ENCODE peak calls at places on chromosomes 6 and 20, in eight cellular contexts. E is nephron progenitor cell, X is fibroblast of pulmonary artery, K is lower lobe of right lung, O is stomach, G is neural crest cell, H is hepatocyte, N is omental fat pad. M is an unnamed sample.

GRCh38 chr20:62311150-62311549 is 8.4 kb downstream of the ADRM1 start:
- DNase-seq in E (no peak), X (no peak), K (no peak), O (no peak), G (no peak), H (no peak), N (no peak), M (no peak)

GRCh38 chr20:48564997-48565396 is 262.8 kb downstream of the PREX1 start:
- DNase-seq in E (no peak), X (no peak), K (no peak), O (no peak), G (no peak), H (no peak), N (no peak), M (no peak)

GRCh38 chr6:56040875-56041274 is 165.5 kb upstream of the BMP5 start:
- DNase-seq in E (no peak), X (peak), K (no peak), O (no peak), G (no peak), H (no peak), N (no peak), M (no peak)

GRCh38 chr6:128350416-128351254 is 169.8 kb downstream of the PTPRK start:
- DNase-seq in E (no peak), X (peak), K (no peak), O (no peak), G (no peak), H (peak), N (no peak), M (no peak)

GRCh38 chr20:19660808-19661378 is 97.2 kb upstream of the RIN2 start:
- DNase-seq in E (no peak), X (no peak), K (no peak), O (no peak), G (no peak), H (no peak), N (no peak), M (no peak)

GRCh38 chr6:109183109-109183508 is 87.8 kb downstream of the CEP57L1 start:
- DNase-seq in E (no peak), X (no peak), K (no peak), O (no peak), G (no peak), H (no peak), N (no peak), M (no peak)

GRCh38 chr6:113306552-113307145 is 550.5 kb upstream of the MARCKS start:
- DNase-seq in E (peak), X (peak), K (peak), O (peak), G (no peak), H (peak), N (peak), M (peak)

GRCh38 chr6:16184554-16184953 is 53.8 kb upstream of the GMPR start:
- DNase-seq in E (no peak), X (no peak), K (no peak), O (no peak), G (no peak), H (peak), N (no peak), M (no peak)

GRCh38 chr6:15588966-15589634 is 73.7 kb downstream of the DTNBP1 start:
- DNase-seq in E (no peak), X (peak), K (no peak), O (no peak), G (no peak), H (no peak), N (no peak), M (no peak)

GRCh38 chr6:93787841-93788240 is 368.5 kb upstream of the EPHA7 start:
- DNase-seq in E (no peak), X (peak), K (no peak), O (no peak), G (no peak), H (no peak), N (no peak), M (no peak)

GRCh38 chr6:36378936-36379335 is 8.5 kb downstream of the ETV7 start:
- DNase-seq in E (no peak), X (no peak), K (no peak), O (no peak), G (no peak), H (no peak), N (no peak), M (no peak)

GRCh38 chr20:56429941-56430340 is 17.9 kb downstream of the CASS4 start:
- DNase-seq in E (no peak), X (no peak), K (no peak), O (no peak), G (no peak), H (no peak), N (no peak), M (no peak)

GRCh38 chr6:164911151-164911550 is 398.3 kb downstream of the C6orf118 start:
- DNase-seq in E (no peak), X (no peak), K (no peak), O (no peak), G (no peak), H (no peak), N (no peak), M (no peak)

GRCh38 chr6:152277826-152278247 is 359.3 kb downstream of the SYNE1 start:
- DNase-seq in E (no peak), X (no peak), K (no peak), O (peak), G (no peak), H (peak), N (no peak), M (no peak)

GRCh38 chr6:42970859-42971612 is 7.9 kb downstream of the PEX6 start:
- DNase-seq in E (no peak), X (no peak), K (no peak), O (no peak), G (no peak), H (no peak), N (no peak), M (no peak)

GRCh38 chr6:73579389-73579788 is 58.6 kb upstream of the EEF1A1 start:
- DNase-seq in E (no peak), X (no peak), K (no peak), O (no peak), G (no peak), H (no peak), N (no peak), M (no peak)

GRCh38 chr20:26276811-26277210 is 580.2 kb upstream of the ZNF337 start:
- DNase-seq in E (peak), X (peak), K (no peak), O (no peak), G (no peak), H (peak), N (no peak), M (no peak)

GRCh38 chr6:156977527-156978291 is 200.5 kb downstream of the ARID1B start:
- DNase-seq in E (no peak), X (peak), K (no peak), O (peak), G (no peak), H (no peak), N (no peak), M (no peak)

GRCh38 chr20:50038574-50038991 is 55.8 kb downstream of the SNAI1 start:
- DNase-seq in E (no peak), X (no peak), K (no peak), O (no peak), G (no peak), H (no peak), N (no peak), M (no peak)

GRCh38 chr6:6585003-6585311 is 3.6 kb upstream of the LY86 start:
- DNase-seq in E (no peak), X (no peak), K (no peak), O (no peak), G (no peak), H (no peak), N (no peak), M (no peak)

GRCh38 chr20:14888172-14888571 is 550.8 kb upstream of the FLRT3 start:
- DNase-seq in E (no peak), X (peak), K (no peak), O (no peak), G (no peak), H (no peak), N (no peak), M (no peak)

GRCh38 chr6:161141173-161141572 is 132.7 kb downstream of the AGPAT4 start:
- DNase-seq in E (no peak), X (peak), K (no peak), O (no peak), G (no peak), H (no peak), N (no peak), M (no peak)

GRCh38 chr20:51096571-51097267 is 73.8 kb upstream of the KCNG1 start:
- DNase-seq in E (no peak), X (no peak), K (no peak), O (no peak), G (no peak), H (no peak), N (no peak), M (no peak)

GRCh38 chr6:107345398-107345797 is 114.0 kb downstream of the PDSS2 start:
- DNase-seq in E (no peak), X (peak), K (no peak), O (no peak), G (no peak), H (no peak), N (no peak), M (no peak)

GRCh38 chr6:158854214-158855101 is 35.3 kb upstream of the EZR start:
- DNase-seq in E (no peak), X (peak), K (no peak), O (no peak), G (no peak), H (peak), N (no peak), M (no peak)

GRCh38 chr6:166559211-166559610 is 27.3 kb downstream of the RAMACL start:
- DNase-seq in E (no peak), X (peak), K (no peak), O (no peak), G (no peak), H (no peak), N (no peak), M (no peak)

GRCh38 chr6:110776413-110776812 is 38.9 kb downstream of the CDK19 start:
- DNase-seq in E (no peak), X (no peak), K (no peak), O (no peak), G (no peak), H (no peak), N (no peak), M (no peak)

GRCh38 chr6:100573169-100573568 is 108.4 kb upstream of the SIM1 start:
- DNase-seq in E (no peak), X (peak), K (no peak), O (no peak), G (no peak), H (no peak), N (no peak), M (no peak)
- TF ChIP-seq CTCF in E (peak), X (peak), K (no peak), O (peak), G (peak), H (peak), N (no peak), M (no peak)

DNA sequence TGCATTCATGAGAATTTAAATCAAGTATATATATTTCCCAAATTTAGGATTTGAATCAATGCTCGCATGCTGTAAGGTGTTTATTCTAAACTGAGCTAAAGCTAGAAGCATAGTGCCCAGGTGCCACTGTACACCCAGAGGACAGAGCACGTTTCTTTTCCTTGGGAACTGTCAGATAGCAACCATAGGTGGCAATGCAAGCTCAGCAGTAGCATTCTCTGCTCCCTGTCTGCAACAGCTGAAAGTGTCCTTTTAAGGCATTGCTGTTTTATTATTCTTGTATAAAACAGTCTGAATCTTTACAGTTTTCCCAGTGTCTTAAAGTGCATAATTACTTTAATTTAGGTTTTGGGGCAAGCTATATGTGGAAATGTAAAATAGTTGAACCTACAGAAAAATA is 443.4 kb upstream of the MMS22L start:
- DNase-seq in E (no peak), X (no peak), K (no peak), O (no peak), G (no peak), H (peak), N (no peak), M (no peak)
- TF ChIP-seq CTCF in E (peak), X (no peak), K (no peak), O (no peak), G (peak), H (peak), N (no peak), M (no peak)

DNA sequence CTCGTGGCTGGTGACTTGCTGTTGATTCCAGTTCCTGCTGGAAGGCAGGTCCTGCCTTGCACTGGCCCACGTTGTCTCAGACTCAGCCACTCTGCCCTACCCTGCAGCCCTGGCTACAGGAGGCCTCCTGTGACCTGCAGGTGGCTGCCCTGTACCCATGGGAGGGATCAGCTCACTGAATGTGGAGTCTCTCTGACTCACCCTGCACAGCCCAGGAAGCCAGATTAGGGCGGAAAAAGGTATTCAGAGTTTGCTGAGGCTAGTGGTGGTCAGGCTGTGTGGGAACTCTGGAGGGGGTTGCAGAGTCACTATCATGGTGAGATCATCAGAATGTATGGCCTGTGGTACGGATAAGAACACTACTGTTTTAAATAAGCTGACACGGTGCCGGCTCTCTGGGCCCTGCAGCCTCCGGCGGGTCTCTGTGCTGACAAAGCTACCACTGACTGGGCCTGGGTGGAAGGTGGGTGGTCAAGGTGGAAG is 24.7 kb upstream of the PYGB start:
- DNase-seq in E (no peak), X (peak), K (no peak), O (peak), G (no peak), H (peak), N (no peak), M (no peak)
- TF ChIP-seq CTCF in E (no peak), X (peak), K (no peak), O (no peak), G (no peak), H (peak), N (no peak), M (no peak)

DNA sequence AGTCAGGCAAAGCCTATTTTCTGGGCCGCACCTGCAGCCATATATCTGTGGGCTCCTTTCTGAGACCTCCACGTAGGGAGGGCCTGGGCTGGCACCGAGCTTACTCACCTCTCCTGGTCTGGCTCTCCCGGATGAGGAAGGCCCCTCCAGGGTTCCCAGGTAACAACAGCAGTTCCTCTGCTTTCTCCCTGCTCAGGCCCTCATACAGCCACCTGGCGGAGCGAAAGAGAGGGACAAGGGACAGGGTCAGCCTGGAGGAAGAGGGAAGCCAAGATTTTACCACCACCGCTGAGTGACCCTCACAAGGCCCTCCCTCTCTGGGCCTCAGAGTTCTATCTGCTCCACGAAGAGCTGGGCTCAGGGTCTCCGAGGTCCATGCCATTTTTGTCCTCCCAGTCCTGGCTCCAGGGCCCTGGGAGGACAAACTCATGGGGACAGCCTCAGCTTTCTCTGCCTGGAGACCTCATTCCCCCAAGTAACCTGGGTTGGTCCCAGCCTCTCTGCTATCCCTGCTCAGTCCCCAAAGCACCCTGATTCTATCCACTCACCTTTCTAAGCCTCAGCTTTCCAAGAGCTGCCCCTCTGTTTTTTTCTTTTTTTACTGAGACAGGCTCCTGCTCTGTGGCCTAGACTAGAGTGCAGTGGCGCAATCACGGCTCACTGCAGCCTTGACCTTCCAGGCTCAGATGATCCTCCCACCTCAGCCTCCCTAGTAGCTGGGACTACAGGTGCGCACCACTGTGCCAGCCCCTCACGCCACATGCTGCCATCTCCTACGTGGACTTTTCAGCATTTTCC is 13.3 kb downstream of the SLA2 start:
- DNase-seq in E (peak), X (no peak), K (no peak), O (no peak), G (no peak), H (peak), N (no peak), M (no peak)
- TF ChIP-seq CTCF in E (peak), X (no peak), K (no peak), O (no peak), G (no peak), H (no peak), N (no peak), M (no peak)

GRCh38 chr20:21173496-21174025 is 47.7 kb downstream of the KIZ start:
- DNase-seq in E (no peak), X (peak), K (no peak), O (no peak), G (no peak), H (no peak), N (no peak), M (no peak)
- TF ChIP-seq CTCF in E (no peak), X (no peak), K (no peak), O (no peak), G (no peak), H (no peak), N (no peak), M (no peak)

M was measured in CD14-positive monocyte.